ENCODE peak calls at places on chromosome 17, in eight cellular contexts. One of them, this sample, is unnamed.

GRCh38 chr17:34299918-34300600 is 14.5 kb downstream of the CCL11 start:
- DNase-seq in A549: no peak
- DNase-seq in cardiac fibroblast: peak
- DNase-seq in fibroblast of pulmonary artery: peak
- DNase-seq in RWPE2: no peak
- DNase-seq in AG04450: no peak
- DNase-seq in lower leg skin: no peak
- DNase-seq in NB4: no peak
- DNase-seq in this sample: no peak

GRCh38 chr17:66343531-66344078 is 41.2 kb downstream of the PRKCA start:
- DNase-seq in A549: peak
- DNase-seq in cardiac fibroblast: peak
- DNase-seq in fibroblast of pulmonary artery: peak
- DNase-seq in RWPE2: no peak
- DNase-seq in AG04450: no peak
- DNase-seq in lower leg skin: no peak
- DNase-seq in NB4: peak
- DNase-seq in this sample: no peak

GRCh38 chr17:77365584-77366186 is 224.9 kb downstream of the SEC14L1 start:
- DNase-seq in A549: peak
- DNase-seq in cardiac fibroblast: peak
- DNase-seq in fibroblast of pulmonary artery: peak
- DNase-seq in RWPE2: no peak
- DNase-seq in AG04450: peak
- DNase-seq in lower leg skin: peak
- DNase-seq in NB4: peak
- DNase-seq in this sample: no peak

GRCh38 chr17:8997994-8998628 is 23.2 kb upstream of the NTN1 start:
- DNase-seq in A549: peak
- DNase-seq in cardiac fibroblast: peak
- DNase-seq in fibroblast of pulmonary artery: peak
- DNase-seq in RWPE2: no peak
- DNase-seq in AG04450: no peak
- DNase-seq in lower leg skin: no peak
- DNase-seq in NB4: peak
- DNase-seq in this sample: peak

GRCh38 chr17:2364132-2365116 is 27.1 kb downstream of the SGSM2 start:
- DNase-seq in A549: no peak
- DNase-seq in cardiac fibroblast: no peak
- DNase-seq in fibroblast of pulmonary artery: no peak
- DNase-seq in RWPE2: peak
- DNase-seq in AG04450: no peak
- DNase-seq in lower leg skin: no peak
- DNase-seq in NB4: no peak
- DNase-seq in this sample: no peak

GRCh38 chr17:64232466-64233262 is 30.4 kb downstream of the TEX2 start:
- DNase-seq in A549: no peak
- DNase-seq in cardiac fibroblast: no peak
- DNase-seq in fibroblast of pulmonary artery: no peak
- DNase-seq in RWPE2: no peak
- DNase-seq in AG04450: no peak
- DNase-seq in lower leg skin: no peak
- DNase-seq in NB4: no peak
- DNase-seq in this sample: no peak

GRCh38 chr17:77810536-77810935 is 148.0 kb upstream of the TNRC6C start:
- DNase-seq in A549: no peak
- DNase-seq in cardiac fibroblast: peak
- DNase-seq in fibroblast of pulmonary artery: peak
- DNase-seq in RWPE2: no peak
- DNase-seq in AG04450: no peak
- DNase-seq in lower leg skin: peak
- DNase-seq in NB4: no peak
- DNase-seq in this sample: no peak

GRCh38 chr17:54780238-54780637 is 120.4 kb upstream of the TOM1L1 start:
- DNase-seq in A549: no peak
- DNase-seq in cardiac fibroblast: no peak
- DNase-seq in fibroblast of pulmonary artery: no peak
- DNase-seq in RWPE2: no peak
- DNase-seq in AG04450: no peak
- DNase-seq in lower leg skin: no peak
- DNase-seq in NB4: no peak
- DNase-seq in this sample: no peak

GRCh38 chr17:63425478-63425877 is 20.6 kb downstream of the CYB561 start:
- DNase-seq in A549: peak
- DNase-seq in cardiac fibroblast: peak
- DNase-seq in fibroblast of pulmonary artery: peak
- DNase-seq in RWPE2: no peak
- DNase-seq in AG04450: peak
- DNase-seq in lower leg skin: peak
- DNase-seq in NB4: peak
- DNase-seq in this sample: peak

GRCh38 chr17:44442806-44443205 is 53.4 kb upstream of the ITGA2B start:
- DNase-seq in A549: no peak
- DNase-seq in cardiac fibroblast: no peak
- DNase-seq in fibroblast of pulmonary artery: no peak
- DNase-seq in RWPE2: no peak
- DNase-seq in AG04450: no peak
- DNase-seq in lower leg skin: no peak
- DNase-seq in NB4: no peak
- DNase-seq in this sample: no peak

GRCh38 chr17:71963341-71963740 is 157.5 kb upstream of the SOX9 start:
- DNase-seq in A549: no peak
- DNase-seq in cardiac fibroblast: no peak
- DNase-seq in fibroblast of pulmonary artery: no peak
- DNase-seq in RWPE2: no peak
- DNase-seq in AG04450: no peak
- DNase-seq in lower leg skin: no peak
- DNase-seq in NB4: no peak
- DNase-seq in this sample: no peak

GRCh38 chr17:71963791-71964190 is 157.0 kb upstream of the SOX9 start:
- DNase-seq in A549: no peak
- DNase-seq in cardiac fibroblast: no peak
- DNase-seq in fibroblast of pulmonary artery: no peak
- DNase-seq in RWPE2: no peak
- DNase-seq in AG04450: no peak
- DNase-seq in lower leg skin: no peak
- DNase-seq in NB4: no peak
- DNase-seq in this sample: no peak

GRCh38 chr17:71964559-71964958 is 156.3 kb upstream of the SOX9 start:
- DNase-seq in A549: no peak
- DNase-seq in cardiac fibroblast: no peak
- DNase-seq in fibroblast of pulmonary artery: no peak
- DNase-seq in RWPE2: no peak
- DNase-seq in AG04450: no peak
- DNase-seq in lower leg skin: no peak
- DNase-seq in NB4: no peak
- DNase-seq in this sample: no peak

GRCh38 chr17:71959129-71959528 is 161.7 kb upstream of the SOX9 start:
- DNase-seq in A549: peak
- DNase-seq in cardiac fibroblast: peak
- DNase-seq in fibroblast of pulmonary artery: peak
- DNase-seq in RWPE2: no peak
- DNase-seq in AG04450: no peak
- DNase-seq in lower leg skin: no peak
- DNase-seq in NB4: peak
- DNase-seq in this sample: no peak
- TF ChIP-seq CTCF in A549: peak
- TF ChIP-seq CTCF in cardiac fibroblast: peak
- TF ChIP-seq CTCF in fibroblast of pulmonary artery: peak
- TF ChIP-seq CTCF in RWPE2: peak
- TF ChIP-seq CTCF in AG04450: peak
- TF ChIP-seq CTCF in lower leg skin: no peak
- TF ChIP-seq CTCF in NB4: peak
- TF ChIP-seq CTCF in this sample: peak

GRCh38 chr17:48541574-48542113 is 3.3 kb downstream of the HOXB2 start:
- DNase-seq in A549: no peak
- DNase-seq in cardiac fibroblast: peak
- DNase-seq in fibroblast of pulmonary artery: peak
- DNase-seq in RWPE2: no peak
- DNase-seq in AG04450: no peak
- DNase-seq in lower leg skin: peak
- DNase-seq in NB4: no peak
- DNase-seq in this sample: no peak
- TF ChIP-seq CTCF in A549: no peak
- TF ChIP-seq CTCF in cardiac fibroblast: no peak
- TF ChIP-seq CTCF in fibroblast of pulmonary artery: no peak
- TF ChIP-seq CTCF in RWPE2: no peak
- TF ChIP-seq CTCF in AG04450: no peak
- TF ChIP-seq CTCF in lower leg skin: no peak
- TF ChIP-seq CTCF in NB4: no peak
- TF ChIP-seq CTCF in this sample: no peak

DNA sequence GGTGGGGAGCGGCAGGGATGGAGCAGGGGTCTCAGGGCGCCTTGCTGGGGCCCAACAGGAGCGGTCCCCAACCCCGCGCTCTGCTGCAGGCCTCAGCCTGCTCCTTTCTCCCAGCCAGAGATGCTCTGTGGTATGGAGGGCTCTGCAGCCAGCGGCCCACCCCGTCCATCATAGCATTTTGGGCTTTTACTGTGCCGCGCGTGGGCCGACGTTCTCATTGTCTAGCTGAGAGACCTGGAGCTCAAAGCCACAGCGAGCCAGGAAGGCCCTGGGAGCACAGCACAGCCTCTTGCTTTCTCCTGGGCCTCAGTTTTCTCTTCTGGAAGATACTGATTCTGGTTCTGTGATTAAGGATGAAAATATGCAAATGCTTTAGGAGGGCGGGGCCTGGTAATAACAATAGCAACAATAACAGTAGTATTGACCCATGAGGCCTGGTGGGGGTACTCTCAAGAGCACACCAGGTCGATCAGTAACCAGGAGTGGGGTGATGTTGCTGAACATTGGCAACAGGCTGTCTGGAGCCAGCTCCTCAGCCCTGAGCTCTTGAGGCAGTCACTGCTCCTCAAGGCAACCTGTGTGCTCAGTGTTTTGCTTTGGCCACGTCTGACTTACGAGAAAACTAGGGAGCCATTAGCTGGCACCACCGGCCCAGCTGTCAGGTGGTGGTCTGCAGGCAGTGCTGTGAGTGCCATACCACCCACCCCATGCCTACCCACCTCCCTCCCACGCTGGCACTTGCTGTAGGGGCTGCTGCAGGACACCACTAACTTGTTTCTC is 1.1 kb upstream of the RASD1 start:
- DNase-seq in A549: no peak
- DNase-seq in cardiac fibroblast: peak
- DNase-seq in fibroblast of pulmonary artery: no peak
- DNase-seq in RWPE2: peak
- DNase-seq in AG04450: no peak
- DNase-seq in lower leg skin: no peak
- DNase-seq in NB4: no peak
- DNase-seq in this sample: no peak
- TF ChIP-seq CTCF in A549: no peak
- TF ChIP-seq CTCF in cardiac fibroblast: no peak
- TF ChIP-seq CTCF in fibroblast of pulmonary artery: no peak
- TF ChIP-seq CTCF in RWPE2: peak
- TF ChIP-seq CTCF in AG04450: no peak
- TF ChIP-seq CTCF in lower leg skin: no peak
- TF ChIP-seq CTCF in NB4: no peak
- TF ChIP-seq CTCF in this sample: no peak

GRCh38 chr17:4583796-4584124 is 569 bp upstream of the SMTNL2 start:
- DNase-seq in A549: peak
- DNase-seq in cardiac fibroblast: no peak
- DNase-seq in fibroblast of pulmonary artery: no peak
- DNase-seq in RWPE2: no peak
- DNase-seq in AG04450: no peak
- DNase-seq in lower leg skin: no peak
- DNase-seq in NB4: no peak
- DNase-seq in this sample: peak
- TF ChIP-seq CTCF in A549: no peak
- TF ChIP-seq CTCF in cardiac fibroblast: peak
- TF ChIP-seq CTCF in fibroblast of pulmonary artery: peak
- TF ChIP-seq CTCF in RWPE2: peak
- TF ChIP-seq CTCF in AG04450: peak
- TF ChIP-seq CTCF in lower leg skin: no peak
- TF ChIP-seq CTCF in NB4: no peak
- TF ChIP-seq CTCF in this sample: no peak

GRCh38 chr17:7001562-7001961 is 5.7 kb downstream of the ALOX12 start:
- DNase-seq in A549: peak
- DNase-seq in cardiac fibroblast: peak
- DNase-seq in fibroblast of pulmonary artery: peak
- DNase-seq in RWPE2: no peak
- DNase-seq in AG04450: no peak
- DNase-seq in lower leg skin: no peak
- DNase-seq in NB4: peak
- DNase-seq in this sample: peak
- TF ChIP-seq CTCF in A549: peak
- TF ChIP-seq CTCF in cardiac fibroblast: peak
- TF ChIP-seq CTCF in fibroblast of pulmonary artery: peak
- TF ChIP-seq CTCF in RWPE2: peak
- TF ChIP-seq CTCF in AG04450: peak
- TF ChIP-seq CTCF in lower leg skin: no peak
- TF ChIP-seq CTCF in NB4: peak
- TF ChIP-seq CTCF in this sample: peak

GRCh38 chr17:45813051-45813731 is 29.1 kb downstream of the CRHR1 start:
- DNase-seq in A549: no peak
- DNase-seq in cardiac fibroblast: no peak
- DNase-seq in fibroblast of pulmonary artery: no peak
- DNase-seq in RWPE2: no peak
- DNase-seq in AG04450: no peak
- DNase-seq in lower leg skin: no peak
- DNase-seq in NB4: no peak
- DNase-seq in this sample: peak
- TF ChIP-seq CTCF in A549: no peak
- TF ChIP-seq CTCF in cardiac fibroblast: peak
- TF ChIP-seq CTCF in fibroblast of pulmonary artery: peak
- TF ChIP-seq CTCF in RWPE2: no peak
- TF ChIP-seq CTCF in AG04450: peak
- TF ChIP-seq CTCF in lower leg skin: no peak
- TF ChIP-seq CTCF in NB4: peak
- TF ChIP-seq CTCF in this sample: peak

GRCh38 chr17:80123791-80124190 is 22.4 kb downstream of the GAA start:
- DNase-seq in A549: no peak
- DNase-seq in cardiac fibroblast: peak
- DNase-seq in fibroblast of pulmonary artery: peak
- DNase-seq in RWPE2: no peak
- DNase-seq in AG04450: no peak
- DNase-seq in lower leg skin: no peak
- DNase-seq in NB4: no peak
- DNase-seq in this sample: no peak

GRCh38 chr17:80126449-80126715 is 20.5 kb downstream of the EIF4A3 start:
- DNase-seq in A549: no peak
- DNase-seq in cardiac fibroblast: no peak
- DNase-seq in fibroblast of pulmonary artery: no peak
- DNase-seq in RWPE2: peak
- DNase-seq in AG04450: no peak
- DNase-seq in lower leg skin: no peak
- DNase-seq in NB4: no peak
- DNase-seq in this sample: no peak

GRCh38 chr17:80122926-80123505 is 21.6 kb downstream of the GAA start:
- DNase-seq in A549: no peak
- DNase-seq in cardiac fibroblast: no peak
- DNase-seq in fibroblast of pulmonary artery: no peak
- DNase-seq in RWPE2: no peak
- DNase-seq in AG04450: no peak
- DNase-seq in lower leg skin: no peak
- DNase-seq in NB4: no peak
- DNase-seq in this sample: no peak

GRCh38 chr17:80125656-80126448 is 21.1 kb downstream of the EIF4A3 start:
- DNase-seq in A549: no peak
- DNase-seq in cardiac fibroblast: peak
- DNase-seq in fibroblast of pulmonary artery: peak
- DNase-seq in RWPE2: peak
- DNase-seq in AG04450: no peak
- DNase-seq in lower leg skin: no peak
- DNase-seq in NB4: no peak
- DNase-seq in this sample: no peak

GRCh38 chr17:80124351-80124981 is 22.5 kb downstream of the EIF4A3 start:
- DNase-seq in A549: peak
- DNase-seq in cardiac fibroblast: peak
- DNase-seq in fibroblast of pulmonary artery: peak
- DNase-seq in RWPE2: no peak
- DNase-seq in AG04450: no peak
- DNase-seq in lower leg skin: no peak
- DNase-seq in NB4: no peak
- DNase-seq in this sample: peak
- TF ChIP-seq CTCF in A549: peak
- TF ChIP-seq CTCF in cardiac fibroblast: peak
- TF ChIP-seq CTCF in fibroblast of pulmonary artery: peak
- TF ChIP-seq CTCF in RWPE2: peak
- TF ChIP-seq CTCF in AG04450: peak
- TF ChIP-seq CTCF in lower leg skin: no peak
- TF ChIP-seq CTCF in NB4: peak
- TF ChIP-seq CTCF in this sample: no peak